ENCODE peak calls at places on chromosomes 5 and 9, in six cellular contexts. C is fibroblast of mammary gland, O is vagina, Z is upper lobe of right lung, K is fibroblast of lung, B is hepatocyte. M is an unnamed sample.

GRCh38 chr5:29780401-29780800 is 1413.1 kb upstream of the CDH6 start:
- DNase-seq in K (no peak), B (no peak), Z (no peak), C (no peak), O (no peak), M (no peak)

GRCh38 chr9:137445275-137445807 is 4.2 kb upstream of the ENTPD8 start:
- DNase-seq in B (peak), Z (peak), C (peak), O (no peak), K (peak), M (peak)

GRCh38 chr9:32590898-32591297 is 17.9 kb upstream of the NDUFB6 start:
- DNase-seq in Z (no peak), B (no peak), O (no peak), K (no peak), C (no peak), M (no peak)

GRCh38 chr5:1437452-1437851 is 7.8 kb downstream of the SLC6A3 start:
- DNase-seq in C (peak), B (peak), Z (no peak), K (peak), O (no peak), M (no peak)

GRCh38 chr5:43589310-43589709 is 13.7 kb upstream of the NNT start:
- DNase-seq in O (no peak), C (no peak), K (no peak), Z (no peak), B (no peak), M (no peak)

GRCh38 chr9:106920701-106921283 is 57.8 kb downstream of the ZNF462 start:
- DNase-seq in C (peak), K (peak), B (peak), Z (no peak), O (no peak), M (peak)

GRCh38 chr5:132227485-132228240 is at the start of gene P4HA2:
- DNase-seq in C (peak), O (no peak), B (peak), K (peak), Z (peak), M (peak)

GRCh38 chr5:113218200-113218599 is 216.6 kb downstream of the TSSK1B start:
- DNase-seq in O (no peak), K (no peak), C (no peak), Z (no peak), B (peak), M (no peak)

GRCh38 chr9:14926941-14927624 is 16.9 kb upstream of the FREM1 start:
- DNase-seq in B (no peak), C (no peak), Z (no peak), O (no peak), K (no peak), M (no peak)

GRCh38 chr9:91004484-91004883 is 202.9 kb downstream of the SYK start:
- DNase-seq in C (no peak), O (no peak), B (no peak), Z (no peak), K (no peak), M (no peak)

GRCh38 chr9:74821636-74822035 is 66.1 kb downstream of the TRPM6 start:
- DNase-seq in C (no peak), B (no peak), O (no peak), K (no peak), Z (no peak), M (no peak)

GRCh38 chr5:78792342-78793055 is 143.9 kb upstream of the LHFPL2 start:
- DNase-seq in Z (no peak), C (no peak), O (no peak), B (no peak), K (no peak), M (no peak)

GRCh38 chr5:2738700-2739359 is 12.6 kb downstream of the IRX2 start:
- DNase-seq in O (no peak), C (no peak), Z (no peak), K (no peak), B (no peak), M (no peak)

GRCh38 chr9:79883073-79883645 is 311.4 kb downstream of the TLE4 start:
- DNase-seq in K (no peak), C (no peak), O (no peak), B (no peak), Z (no peak), M (no peak)

GRCh38 chr9:123329329-123329955 is 26.6 kb upstream of the CRB2 start:
- DNase-seq in Z (peak), B (no peak), O (no peak), C (no peak), K (no peak), M (no peak)

GRCh38 chr9:133509179-133510083 is 15.3 kb downstream of the MYMK start:
- DNase-seq in K (no peak), Z (no peak), B (peak), C (no peak), O (no peak), M (no peak)

GRCh38 chr9:137303893-137304382 is 1.9 kb upstream of the NRARP start:
- DNase-seq in C (no peak), O (no peak), K (no peak), Z (peak), B (no peak), M (no peak)

GRCh38 chr9:111803924-111804323 is 9.2 kb upstream of the SHOC1 start:
- DNase-seq in O (no peak), C (no peak), Z (no peak), B (no peak), K (no peak), M (no peak)

GRCh38 chr9:10910779-10911178 is 298.0 kb upstream of the PTPRD start:
- DNase-seq in K (no peak), O (no peak), Z (no peak), B (no peak), C (no peak), M (no peak)

GRCh38 chr9:130453487-130453886 is 8.7 kb downstream of the ASS1 start:
- DNase-seq in C (peak), B (peak), O (no peak), K (peak), Z (no peak), M (peak)

GRCh38 chr5:132055808-132056609 is 4.4 kb upstream of the IL3 start:
- DNase-seq in C (no peak), B (no peak), K (no peak), O (peak), Z (peak), M (no peak)

GRCh38 chr9:107539427-107540154 is 50.0 kb upstream of the KLF4 start:
- DNase-seq in K (no peak), Z (no peak), O (no peak), C (no peak), B (peak), M (no peak)

GRCh38 chr9:2479056-2479565 is 142.5 kb upstream of the VLDLR start:
- DNase-seq in C (no peak), B (no peak), Z (no peak), O (no peak), K (no peak), M (no peak)

GRCh38 chr5:142680605-142681259 is 5.2 kb downstream of the FGF1 start:
- DNase-seq in K (peak), Z (no peak), C (peak), B (peak), O (no peak), M (peak)

GRCh38 chr5:137179203-137179602 is 319.9 kb downstream of the SPOCK1 start:
- DNase-seq in K (no peak), C (no peak), O (no peak), B (no peak), Z (no peak), M (no peak)

GRCh38 chr5:116271432-116271831 is 186.6 kb downstream of the COMMD10 start:
- DNase-seq in K (peak), Z (no peak), B (no peak), C (peak), O (no peak), M (peak)

GRCh38 chr5:133251296-133252132 is 199.7 kb downstream of the HSPA4 start:
- DNase-seq in O (no peak), K (no peak), B (peak), Z (no peak), C (no peak), M (no peak)

GRCh38 chr9:18606831-18607230 is 132.9 kb downstream of the ADAMTSL1 start:
- DNase-seq in C (peak), K (peak), B (no peak), Z (no peak), O (no peak), M (peak)

GRCh38 chr9:36935768-36936497 is 98.1 kb downstream of the PAX5 start:
- DNase-seq in B (no peak), C (no peak), O (peak), Z (no peak), K (no peak), M (no peak)

GRCh38 chr9:38015267-38015666 is 53.8 kb downstream of the SHB start:
- DNase-seq in K (no peak), C (no peak), Z (no peak), O (no peak), B (no peak), M (no peak)

GRCh38 chr9:100324594-100325200 is 28.0 kb downstream of the TEX10 start:
- DNase-seq in K (peak), O (no peak), B (peak), Z (no peak), C (peak), M (peak)

GRCh38 chr9:122477826-122478225 is at the start of gene OR1J1:
- DNase-seq in B (no peak), K (no peak), O (no peak), C (no peak), Z (no peak), M (no peak)

GRCh38 chr9:131774636-131775035 is 34.8 kb upstream of the RAPGEF1 start:
- DNase-seq in Z (no peak), B (no peak), K (no peak), C (no peak), O (no peak), M (no peak)

GRCh38 chr5:114658179-114658578 is 296.3 kb downstream of the KCNN2 start:
- DNase-seq in K (no peak), Z (no peak), C (peak), O (no peak), B (peak), M (no peak)
- H3K4me3 ChIP-seq in K (no peak), Z (no peak), C (no peak), O (no peak), B (no peak), M (no peak)

DNA sequence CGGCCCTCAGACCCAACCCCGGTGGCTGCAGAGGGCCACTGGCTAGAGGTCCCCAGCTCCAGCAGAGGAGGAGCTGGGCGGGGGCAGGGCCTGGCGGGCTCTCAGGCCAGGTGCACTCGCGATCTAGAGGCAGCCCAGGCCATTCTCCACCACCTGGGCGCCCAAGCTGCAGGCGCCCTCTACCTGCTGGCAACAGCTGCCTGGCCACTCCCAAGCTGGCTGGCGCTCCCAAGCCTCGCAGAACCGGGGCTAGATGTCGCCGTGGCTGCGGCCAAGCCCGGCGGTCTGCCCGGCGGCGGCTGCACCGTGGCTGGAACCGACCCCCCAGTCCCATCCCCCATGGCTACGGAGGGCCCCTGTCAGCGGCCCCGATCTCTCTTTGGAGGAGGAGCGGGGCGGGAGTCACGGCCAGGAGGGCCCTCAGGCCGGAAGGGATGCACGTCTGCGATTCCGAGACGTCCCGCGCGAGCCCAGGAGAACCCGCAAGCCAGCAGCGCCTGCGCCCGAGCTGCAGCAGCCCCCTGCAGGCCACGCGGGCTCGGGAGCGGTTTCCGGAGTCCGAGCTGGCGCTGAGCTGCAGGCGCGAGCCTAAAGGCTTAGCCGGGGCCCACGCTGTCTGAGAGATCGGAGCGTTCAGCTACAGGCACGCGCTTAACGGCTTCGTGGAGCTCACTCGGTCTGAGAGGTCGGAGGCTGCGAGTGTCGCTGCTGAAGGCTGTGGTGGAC is 44.3 kb upstream of the BICD2 start:
- DNase-seq in K (peak), Z (peak), B (peak), C (peak), O (no peak), M (peak)
- TF ChIP-seq CTCF in K (peak), Z (peak), B (peak), C (peak), O (no peak), M (peak)

GRCh38 chr5:119174578-119175163 is 103.8 kb downstream of the DMXL1 start:
- DNase-seq in C (no peak), B (no peak), K (no peak), O (no peak), Z (no peak), M (no peak)

GRCh38 chr5:119179857-119180641 is 109.2 kb downstream of the DMXL1 start:
- DNase-seq in O (no peak), Z (no peak), B (no peak), C (peak), K (peak), M (peak)

GRCh38 chr5:119177226-119177625 is 106.3 kb downstream of the DMXL1 start:
- DNase-seq in O (no peak), C (no peak), K (no peak), B (no peak), Z (no peak), M (no peak)

GRCh38 chr5:119176785-119177184 is 105.9 kb downstream of the DMXL1 start:
- DNase-seq in B (no peak), O (no peak), K (no peak), C (no peak), Z (no peak), M (no peak)

GRCh38 chr5:119178435-119178834 is 107.5 kb downstream of the DMXL1 start:
- DNase-seq in Z (no peak), K (no peak), C (no peak), B (no peak), O (no peak), M (no peak)
- H3K4me3 ChIP-seq in Z (no peak), K (no peak), C (no peak), B (no peak), O (no peak), M (no peak)

DNA sequence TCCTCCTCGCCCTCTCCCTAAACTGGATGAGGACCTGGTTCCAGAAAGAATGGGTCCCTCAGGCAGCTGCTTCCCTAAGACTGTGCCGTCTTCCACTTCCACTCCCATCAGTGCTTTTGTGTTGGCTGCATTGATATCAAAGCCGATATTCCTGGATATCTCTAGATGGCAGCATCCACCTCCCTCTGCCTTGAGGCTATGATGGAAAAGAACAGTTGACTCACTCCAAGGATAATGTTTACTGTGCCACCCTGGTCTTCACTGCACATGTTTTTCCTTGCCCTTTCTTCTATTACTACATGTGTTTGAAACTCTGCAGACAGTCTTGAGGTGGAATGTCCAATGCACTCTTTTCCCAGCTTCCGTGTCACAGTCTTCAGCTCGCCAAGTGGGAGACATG is 211.6 kb downstream of the MAST4 start:
- DNase-seq in Z (no peak), K (peak), B (peak), C (peak), O (no peak), M (peak)
- TF ChIP-seq CTCF in Z (peak), K (peak), B (peak), C (peak), O (no peak), M (peak)

DNA sequence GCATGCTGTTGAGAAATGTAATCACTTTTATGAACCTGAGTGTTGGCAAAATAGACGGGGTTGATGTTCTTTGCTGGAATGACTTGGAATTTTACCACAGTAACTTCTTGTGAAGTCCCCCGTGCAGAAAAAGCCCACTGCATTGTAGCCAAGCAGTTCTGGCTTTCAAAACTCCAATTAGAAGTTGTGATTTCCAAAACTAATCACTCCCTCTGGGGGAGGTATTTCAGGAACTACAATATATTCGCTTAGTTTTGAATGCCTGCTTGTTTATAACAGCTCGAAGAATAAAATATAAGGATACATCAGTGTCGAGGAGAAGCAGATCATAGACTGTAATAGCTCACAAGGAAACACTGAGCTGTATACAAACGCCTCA is 111.2 kb downstream of the PAM start:
- DNase-seq in O (no peak), C (peak), K (peak), Z (no peak), B (no peak), M (peak)
- H3K4me3 ChIP-seq in O (peak), C (peak), K (peak), Z (peak), B (peak), M (peak)

DNA sequence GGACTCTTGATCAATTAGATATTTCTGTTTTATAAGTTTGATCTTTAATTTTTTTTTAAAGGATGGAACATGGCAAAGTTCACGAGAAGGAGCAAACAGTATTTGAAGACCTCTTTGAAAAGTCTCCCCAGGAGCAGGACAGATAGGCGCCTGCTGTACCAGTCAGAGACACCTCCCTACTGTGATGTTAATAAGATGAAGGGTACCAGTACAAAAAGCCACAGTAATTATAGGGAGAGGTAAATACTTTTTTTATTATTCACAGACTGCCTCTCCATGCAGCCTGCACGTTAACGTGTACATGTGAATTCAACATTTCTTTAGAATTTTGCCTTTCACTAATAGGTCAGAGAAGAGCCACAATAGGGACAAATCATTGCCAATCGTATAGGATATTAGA is 146.5 kb upstream of the CDH6 start:
- DNase-seq in Z (no peak), K (no peak), O (no peak), C (no peak), B (no peak), M (no peak)
- TF ChIP-seq CTCF in Z (no peak), K (no peak), O (no peak), C (no peak), B (no peak), M (no peak)

DNA sequence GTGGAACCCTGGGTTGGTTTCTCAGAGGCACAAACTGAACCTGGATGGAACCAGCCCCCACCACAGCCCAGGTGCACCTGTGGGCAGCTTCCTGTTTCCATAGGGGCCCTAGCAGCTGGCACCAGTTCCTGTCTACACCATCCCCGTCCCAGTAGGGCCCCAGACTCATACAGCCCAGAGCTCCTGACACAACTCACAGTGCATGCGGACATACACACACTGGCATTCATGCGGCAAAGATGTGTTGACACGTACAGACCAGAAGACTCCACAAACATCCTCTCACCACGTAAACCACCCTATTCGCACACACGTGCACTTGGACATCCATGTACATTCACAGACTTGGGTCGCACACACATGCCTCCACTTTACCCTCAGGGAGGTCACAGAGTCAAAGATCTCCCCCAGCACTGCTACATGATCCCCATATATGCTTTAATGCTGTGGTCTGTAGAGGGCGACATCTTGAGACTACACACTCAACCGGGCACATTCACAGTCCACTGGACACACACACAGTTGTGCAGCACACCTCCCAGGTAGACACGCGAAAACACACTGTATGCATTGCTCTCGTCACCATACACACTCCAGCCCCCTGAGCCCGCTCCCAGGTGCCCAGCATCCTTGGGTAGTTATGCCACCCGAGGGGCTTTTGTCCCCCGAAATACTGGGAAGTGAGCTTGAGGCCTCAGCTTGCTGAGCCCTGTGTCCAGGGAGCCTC is 22.4 kb downstream of the CXXC5 start:
- DNase-seq in C (no peak), Z (no peak), B (no peak), K (no peak), O (no peak), M (no peak)
- H3K4me3 ChIP-seq in C (no peak), Z (peak), B (no peak), K (no peak), O (no peak), M (no peak)

GRCh38 chr5:13215806-13216205 is 728.7 kb downstream of the DNAH5 start:
- DNase-seq in O (no peak), Z (no peak), B (no peak), C (no peak), K (no peak), M (no peak)

GRCh38 chr5:13217636-13218035 is 726.9 kb downstream of the DNAH5 start:
- DNase-seq in C (no peak), B (no peak), K (no peak), O (no peak), Z (no peak), M (peak)

GRCh38 chr5:13215370-13215769 is 729.1 kb downstream of the DNAH5 start:
- DNase-seq in B (no peak), C (no peak), O (no peak), K (no peak), Z (no peak), M (no peak)

GRCh38 chr5:13214182-13214581 is 730.3 kb downstream of the DNAH5 start:
- DNase-seq in Z (no peak), O (no peak), K (no peak), C (no peak), B (no peak), M (no peak)

GRCh38 chr5:13218518-13218917 is 726.0 kb downstream of the DNAH5 start:
- DNase-seq in B (peak), C (no peak), O (no peak), Z (no peak), K (no peak), M (no peak)
- TF ChIP-seq CTCF in B (peak), C (no peak), O (no peak), Z (no peak), K (no peak), M (peak)

M was measured in astrocyte of the spinal cord.